ENCODE peak calls at places on chromosomes 12 and 14, in eight cellular contexts. P is midbrain; M is frontal cortex; S is CD8-positive, alpha-beta memory T cell; G is ovary; I is sigmoid colon; Q is hypothalamus; K is upper lobe of right lung. E is an unnamed sample.

GRCh38 chr14:72692678-72693077 is 201.2 kb downstream of the DPF3 start:
- DNase-seq in P (peak), M (no peak), S (no peak), G (no peak), I (no peak), Q (no peak), K (no peak), E (no peak)

GRCh38 chr12:123151679-123152454 is 977 bp upstream of the PITPNM2 start:
- DNase-seq in P (no peak), M (no peak), S (no peak), G (peak), I (no peak), Q (no peak), K (no peak), E (no peak)

GRCh38 chr12:116601933-116602809 is 43.0 kb downstream of the MAP1LC3B2 start:
- DNase-seq in P (no peak), M (no peak), S (no peak), G (no peak), I (no peak), Q (no peak), K (no peak), E (no peak)

GRCh38 chr14:77039285-77040058 is 11.0 kb upstream of the IRF2BPL start:
- DNase-seq in P (peak), M (no peak), S (peak), G (no peak), I (no peak), Q (no peak), K (no peak), E (peak)

GRCh38 chr12:43740511-43741100 is 18.0 kb downstream of the PUS7L start:
- DNase-seq in P (no peak), M (no peak), S (no peak), G (no peak), I (no peak), Q (no peak), K (no peak), E (no peak)

GRCh38 chr12:130667421-130667960 is 48.6 kb downstream of the RIMBP2 start:
- DNase-seq in P (no peak), M (no peak), S (no peak), G (no peak), I (no peak), Q (no peak), K (no peak), E (no peak)

GRCh38 chr12:80268924-80269749 is 169.8 kb downstream of the OTOGL start:
- DNase-seq in P (no peak), M (no peak), S (no peak), G (no peak), I (no peak), Q (no peak), K (no peak), E (no peak)

GRCh38 chr14:51562816-51563215 is 88.9 kb upstream of the FRMD6 start:
- DNase-seq in P (no peak), M (no peak), S (no peak), G (no peak), I (no peak), Q (no peak), K (no peak), E (peak)

GRCh38 chr14:64707661-64708060 is 3.4 kb downstream of the PLEKHG3 start:
- DNase-seq in P (no peak), M (no peak), S (peak), G (no peak), I (peak), Q (no peak), K (no peak), E (peak)

GRCh38 chr12:71447691-71448660 is 8.4 kb downstream of the LGR5 start:
- DNase-seq in P (peak), M (no peak), S (no peak), G (no peak), I (no peak), Q (no peak), K (no peak), E (peak)

GRCh38 chr12:29270446-29270845 is 110.5 kb downstream of the ERGIC2 start:
- DNase-seq in P (no peak), M (no peak), S (no peak), G (no peak), I (no peak), Q (no peak), K (no peak), E (no peak)

GRCh38 chr12:54282949-54283593 is 2.5 kb downstream of the HNRNPA1 start:
- DNase-seq in P (no peak), M (no peak), S (no peak), G (no peak), I (no peak), Q (no peak), K (no peak), E (no peak)

GRCh38 chr14:40467969-40468368 is 1035.7 kb upstream of the FBXO33 start:
- DNase-seq in P (no peak), M (no peak), S (no peak), G (no peak), I (no peak), Q (no peak), K (no peak), E (no peak)

GRCh38 chr14:68692916-68693771 is 99.7 kb downstream of the ZFP36L1 start:
- DNase-seq in P (no peak), M (no peak), S (no peak), G (no peak), I (peak), Q (no peak), K (peak), E (no peak)